ENCODE peak calls at places on chromosomes 3 and 15, in four cellular contexts. H is effector memory CD4-positive, alpha-beta T cell; G is aorta; V is ascending aorta. X is an unnamed sample.

GRCh38 chr3:29759443-29760033 is 478.7 kb downstream of the RBMS3 start:
- DNase-seq in V (no peak), G (no peak), H (no peak), X (no peak)

GRCh38 chr15:57570994-57571393 is 20.7 kb upstream of the MYZAP start:
- DNase-seq in V (no peak), G (no peak), H (no peak), X (no peak)

GRCh38 chr3:105868450-105868744 is 415 bp downstream of the CBLB start:
- DNase-seq in V (peak; percentile 11), G (peak; percentile 75), H (no peak), X (peak; percentile 58)

GRCh38 chr15:29612096-29612495 is 210.2 kb downstream of the TJP1 start:
- DNase-seq in H (no peak), V (no peak), G (no peak), X (no peak)

GRCh38 chr3:151869186-151869585 is 4.3 kb upstream of the SUCNR1 start:
- DNase-seq in H (no peak), V (no peak), G (no peak), X (no peak)

GRCh38 chr15:72312605-72313447 is 7.1 kb downstream of the CELF6 start:
- DNase-seq in H (peak; percentile 16), V (no peak), G (peak; percentile 81), X (peak; percentile 30)

GRCh38 chr3:150223090-150223489 is 185.0 kb upstream of the TSC22D2 start:
- DNase-seq in G (no peak), H (no peak), V (no peak), X (no peak)

GRCh38 chr3:170811515-170811914 is 58.5 kb downstream of the RPL22L1 start:
- DNase-seq in G (no peak), H (no peak), V (no peak), X (peak; percentile 49)

GRCh38 chr15:70533931-70534742 is 229.2 kb downstream of the UACA start:
- DNase-seq in H (no peak), G (no peak), V (no peak), X (no peak)

GRCh38 chr3:130700541-130700940 is 46.1 kb downstream of the PIK3R4 start:
- DNase-seq in V (no peak), H (no peak), G (no peak), X (no peak)

GRCh38 chr3:136247436-136247835 is 2.7 kb upstream of the PCCB start:
- DNase-seq in G (no peak), V (no peak), H (no peak), X (no peak)

GRCh38 chr15:66852064-66852905 is 150.2 kb downstream of the SMAD6 start:
- DNase-seq in G (no peak), H (no peak), V (no peak), X (no peak)

GRCh38 chr3:42537350-42537749 is 34.9 kb downstream of the VIPR1 start:
- DNase-seq in V (no peak), H (no peak), G (no peak), X (no peak)

GRCh38 chr15:99438222-99438592 is 127.6 kb upstream of the MEF2A start:
- DNase-seq in H (no peak), G (peak; percentile 35), V (no peak), X (no peak)

GRCh38 chr15:74036271-74037170 is 42.0 kb downstream of the PML start:
- DNase-seq in G (no peak), V (no peak), H (no peak), X (peak; percentile 78)

GRCh38 chr3:63679181-63679580 is 26.7 kb downstream of the SNTN start:
- DNase-seq in V (no peak), G (no peak), H (no peak), X (no peak)

GRCh38 chr3:101638262-101638745 is 38.6 kb downstream of the ZBTB11 start:
- DNase-seq in G (no peak), H (no peak), V (no peak), X (no peak)

GRCh38 chr3:69033470-69033869 is 18.7 kb downstream of the TMF1 start:
- DNase-seq in H (no peak), G (no peak), V (no peak), X (no peak)

GRCh38 chr15:65338366-65338765 is 33.9 kb downstream of the RNU5B-1 start:
- DNase-seq in H (no peak), G (no peak), V (no peak), X (no peak)

GRCh38 chr15:36398212-36398611 is 181.2 kb upstream of the CDIN1 start:
- DNase-seq in H (no peak), V (no peak), G (no peak), X (no peak)

GRCh38 chr3:8562081-8562595 is 60.5 kb downstream of the LMCD1 start:
- DNase-seq in H (no peak), G (no peak), V (no peak), X (no peak)

GRCh38 chr3:133575121-133575520 is 1.6 kb downstream of the CDV3 start:
- DNase-seq in V (no peak), G (no peak), H (no peak), X (no peak)
- H3K4me1 ChIP-seq in V (peaks cover 26% of the 10 kb centered on the region), G (peaks cover 5% of the 10 kb centered on the region), H (peaks cover 51% of the 10 kb centered on the region), X (peaks cover 3% of the 10 kb centered on the region)

GRCh38 chr3:58965870-58966269 is 84.0 kb downstream of the CFAP20DC start:
- DNase-seq in H (no peak), V (no peak), G (no peak), X (no peak)
- H3K27ac ChIP-seq in H (no peak overlapping the region), V (no peak overlapping the region), G (no peak overlapping the region), X (no peak overlapping the region)

DNA sequence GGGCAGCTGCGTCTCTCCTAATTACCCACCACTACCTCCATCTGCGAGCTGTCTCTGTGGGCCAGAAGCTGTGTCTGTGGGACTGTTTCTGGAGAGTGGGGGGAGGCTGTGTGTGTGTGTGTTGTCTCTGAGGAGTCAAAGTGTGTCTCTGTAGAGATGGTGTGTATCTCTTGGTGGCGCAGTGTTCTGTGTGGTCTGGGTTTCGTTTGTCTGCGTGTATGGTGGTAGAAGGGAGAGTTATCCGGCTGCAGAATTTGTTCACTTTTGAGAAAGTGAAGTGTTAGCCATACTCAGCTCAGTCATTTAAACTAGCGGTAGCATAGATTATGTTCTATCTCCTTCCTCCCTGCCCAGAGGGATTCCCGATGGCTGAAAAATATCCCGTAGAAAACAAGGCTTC is 2.2 kb downstream of the MYRIP start:
- DNase-seq in H (no peak), G (no peak), V (no peak), X (no peak)
- H3K27me3 ChIP-seq in H (peaks cover 5% of the 10 kb centered on the region), G (no peaks in the 10 kb centered on the region), V (peaks cover 19% of the 10 kb centered on the region), X (no peaks in the 10 kb centered on the region)

GRCh38 chr15:48447657-48448056 is 116.4 kb downstream of the DUT start:
- DNase-seq in G (no peak), V (no peak), H (no peak), X (no peak)
- H3K4me1 ChIP-seq in G (peaks cover 6% of the 10 kb centered on the region), V (no peaks in the 10 kb centered on the region), H (no peaks in the 10 kb centered on the region), X (no peaks in the 10 kb centered on the region)

DNA sequence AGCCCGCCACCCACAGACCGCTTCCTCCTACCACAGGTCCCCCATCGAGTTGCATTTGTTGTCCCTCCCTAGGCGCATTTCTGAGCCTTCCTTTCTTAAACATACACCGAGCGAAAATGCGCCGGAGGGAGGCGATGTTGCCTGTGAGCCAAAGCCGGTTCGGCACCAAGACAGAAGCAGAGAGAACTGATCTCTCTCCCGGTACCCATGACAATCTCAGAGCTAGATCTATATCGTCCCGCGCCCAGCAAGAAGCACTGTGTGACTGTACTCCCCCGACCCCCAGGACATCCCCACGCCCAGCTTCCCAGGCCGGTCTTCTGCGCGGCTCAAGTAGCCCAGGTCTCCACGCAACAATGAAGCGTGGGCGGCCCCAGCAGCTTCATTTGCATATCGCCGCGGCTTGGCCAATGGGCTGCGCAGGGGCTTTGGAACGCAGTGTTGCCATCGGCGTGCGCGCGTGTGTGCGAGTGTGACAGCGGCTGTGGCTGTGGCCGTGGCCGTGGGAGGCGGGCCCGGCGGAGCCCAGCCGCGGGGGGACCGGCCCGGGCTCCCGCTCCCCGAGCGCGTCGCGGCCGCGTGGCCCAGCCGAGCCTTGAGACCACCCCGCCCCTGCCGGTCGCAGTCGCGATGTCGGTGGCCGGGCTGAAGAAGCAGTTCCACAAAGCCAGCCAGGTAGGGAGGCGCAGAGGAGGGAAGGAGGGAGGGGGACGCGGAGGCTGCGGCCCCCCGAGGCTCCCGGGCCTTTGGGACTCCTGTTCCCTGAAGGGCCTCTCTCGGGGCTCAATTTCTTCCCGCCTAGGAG is at the start of gene SH3GL3:
- DNase-seq in H (no peak), G (peak; percentile 85), V (peak; percentile 47), X (peak; percentile 77)
- H3K27ac ChIP-seq in H (no peak within 1 kb of the TSS), G (no peak within 1 kb of the TSS), V (no peak within 1 kb of the TSS), X (no peak within 1 kb of the TSS)

X was measured in uterus.